ENCODE peak calls at places on chromosomes 1 and 21, in four cellular contexts. Q, S, T and K are unnamed samples.

GRCh38 chr1:172145231-172145651 is 275.2 kb upstream of the C1orf105 start:
- DNase-seq in S (peak; percentile 5), Q (peak; percentile 14), T (no peak), K (no peak)

GRCh38 chr1:8259498-8260290 is 58.2 kb upstream of the SLC45A1 start:
- DNase-seq in T (no peak), S (no peak), Q (no peak), K (no peak)

GRCh38 chr1:100009458-100009857 is 39.7 kb downstream of the SLC35A3 start:
- DNase-seq in Q (no peak), T (no peak), S (no peak), K (no peak)

GRCh38 chr1:43042773-43043470 is 84.3 kb upstream of the SLC2A1 start:
- DNase-seq in Q (no peak), S (no peak), T (no peak), K (no peak)

GRCh38 chr1:118136511-118136937 is 48.5 kb downstream of the SPAG17 start:
- DNase-seq in S (no peak), Q (no peak), T (no peak), K (peak; percentile 17)

GRCh38 chr21:37358392-37358791 is 8.2 kb upstream of the DYRK1A start:
- DNase-seq in T (no peak), S (no peak), Q (no peak), K (no peak)

GRCh38 chr1:246579818-246580217 is 13.6 kb downstream of the CNST start:
- DNase-seq in T (no peak), Q (no peak), S (no peak), K (peak; percentile 61)

GRCh38 chr1:185627136-185627535 is 107.1 kb upstream of the HMCN1 start:
- DNase-seq in S (no peak), T (no peak), Q (no peak), K (no peak)

GRCh38 chr1:236065509-236066005 is 667 bp upstream of the NID1 start:
- DNase-seq in S (no peak), T (peak; percentile 26), Q (peak; percentile 66), K (no peak)

GRCh38 chr1:81432654-81433109 is 368.1 kb upstream of the ADGRL2 start:
- DNase-seq in Q (no peak), S (no peak), T (no peak), K (no peak)

GRCh38 chr1:201119206-201119814 is 7.1 kb upstream of the CACNA1S start:
- DNase-seq in T (peak; percentile 79), Q (peak; percentile 87), S (peak; percentile 59), K (peak; percentile 68)

GRCh38 chr1:57599233-57599994 is 175.6 kb upstream of the DAB1 start:
- DNase-seq in Q (peak; percentile 70), T (peak; percentile 56), S (no peak), K (no peak)

GRCh38 chr1:116286541-116286971 is 86.5 kb upstream of the ATP1A1 start:
- DNase-seq in Q (no peak), S (no peak), T (no peak), K (no peak)

GRCh38 chr1:147470079-147470478 is 71.2 kb upstream of the BCL9 start:
- DNase-seq in S (no peak), Q (no peak), T (no peak), K (no peak)

GRCh38 chr21:40556442-40556968 is 290.5 kb downstream of the DSCAM start:
- DNase-seq in T (no peak), S (no peak), Q (no peak), K (no peak)

GRCh38 chr1:98794196-98794886 is 132.8 kb downstream of the SNX7 start:
- DNase-seq in T (peak; percentile 72), S (peak; percentile 54), Q (peak; percentile 78), K (peak; percentile 52)

GRCh38 chr1:185568155-185569123 is 165.8 kb upstream of the HMCN1 start:
- DNase-seq in T (no peak), Q (no peak), S (no peak), K (peak; percentile 52)

GRCh38 chr1:34406377-34406776 is 229.7 kb downstream of the C1orf94 start:
- DNase-seq in T (no peak), S (no peak), Q (no peak), K (no peak)

GRCh38 chr1:162670928-162671663 is 38.8 kb downstream of the DDR2 start:
- DNase-seq in Q (no peak), T (no peak), S (no peak), K (no peak)
- TF ChIP-seq EZH2phosphoT487 in Q (no peak), T (no peak), S (no peak), K (no peak)

DNA sequence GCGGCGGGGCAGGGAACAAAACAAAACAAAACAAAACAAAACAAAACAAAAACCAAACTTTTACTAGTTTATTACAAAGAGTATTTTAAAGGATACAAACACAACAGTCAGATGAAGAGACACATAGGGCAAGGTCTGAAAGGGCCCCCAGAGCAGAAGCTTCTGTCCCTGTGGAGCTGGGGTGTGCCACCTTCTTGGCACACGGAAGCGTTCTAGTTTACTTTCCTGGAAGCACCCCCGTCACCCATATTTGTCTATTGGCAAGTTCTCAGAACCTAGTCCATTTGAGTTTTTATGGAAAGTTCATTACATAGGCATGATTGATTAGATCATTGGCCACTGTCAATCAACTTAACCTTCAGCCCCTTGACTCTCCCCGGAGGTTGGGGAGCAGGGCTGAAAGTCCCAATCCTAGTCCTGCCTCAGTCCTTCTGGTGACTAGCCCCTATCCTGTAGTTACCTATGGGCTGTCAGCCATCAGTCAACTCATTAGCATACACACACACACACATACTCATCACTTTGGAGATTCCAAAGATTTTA is 380.4 kb downstream of the DPYD start:
- DNase-seq in Q (no peak), S (no peak), T (no peak), K (no peak)
- TF ChIP-seq EZH2phosphoT487 in Q (no peak), S (no peak), T (no peak), K (no peak)

GRCh38 chr1:53411541-53412152 is 47.6 kb upstream of the DMRTB1 start:
- DNase-seq in T (no peak), Q (no peak), S (no peak), K (no peak)
- TF ChIP-seq EZH2phosphoT487 in T (no peak), Q (no peak), S (no peak), K (no peak)

GRCh38 chr1:177925006-177925405 is 44.9 kb downstream of the SEC16B start:
- DNase-seq in T (no peak), Q (no peak), S (no peak), K (no peak)
- TF ChIP-seq EZH2phosphoT487 in T (no peak), Q (no peak), S (no peak), K (no peak)

GRCh38 chr1:56054959-56055358 is 524.4 kb downstream of the PLPP3 start:
- DNase-seq in T (no peak), Q (no peak), S (no peak), K (peak; percentile 28)
- TF ChIP-seq EZH2phosphoT487 in T (no peak), Q (no peak), S (no peak), K (no peak)

GRCh38 chr1:35876988-35877387 is 6.0 kb upstream of the AGO1 start:
- DNase-seq in Q (peak; percentile 80), T (peak; percentile 63), S (no peak), K (no peak)
- TF ChIP-seq EZH2phosphoT487 in Q (no peak), T (no peak), S (no peak), K (no peak)

GRCh38 chr1:12516741-12517140 is 101.3 kb downstream of the DHRS3 start:
- DNase-seq in T (no peak), S (no peak), Q (no peak), K (no peak)

GRCh38 chr1:12521096-12521495 is 96.9 kb downstream of the DHRS3 start:
- DNase-seq in Q (no peak), T (no peak), S (peak; percentile 73), K (no peak)

GRCh38 chr1:12519708-12520364 is 98.2 kb downstream of the DHRS3 start:
- DNase-seq in Q (no peak), S (no peak), T (no peak), K (no peak)

GRCh38 chr1:12515234-12515633 is 102.8 kb downstream of the DHRS3 start:
- DNase-seq in S (no peak), Q (no peak), T (no peak), K (no peak)

GRCh38 chr1:12518956-12519707 is 98.9 kb downstream of the DHRS3 start:
- DNase-seq in T (peak; percentile 51), Q (no peak), S (no peak), K (no peak)
- TF ChIP-seq EZH2phosphoT487 in T (no peak), Q (no peak), S (no peak), K (no peak)

GRCh38 chr1:97033949-97034348 is 312.4 kb downstream of the PTBP2 start:
- DNase-seq in Q (no peak), S (no peak), T (no peak), K (no peak)
- TF ChIP-seq EZH2phosphoT487 in Q (no peak), S (no peak), T (no peak), K (no peak)